ENCODE peak calls at places on chromosomes 6 and 20, in six cellular contexts. U, B, T, Z, C and L are unnamed samples.

GRCh38 chr6:156794963-156795362 is 17.8 kb downstream of the ARID1B start:
- DNase-seq in U (no peak), B (no peak), T (no peak), Z (no peak), C (no peak), L (no peak)

GRCh38 chr6:35427851-35428321 is 24.3 kb upstream of the FANCE start:
- DNase-seq in U (no peak), B (peak; percentile 78), T (no peak), Z (no peak), C (no peak), L (no peak)

GRCh38 chr20:50273601-50274491 is 83.2 kb downstream of the CEBPB start:
- DNase-seq in U (no peak), B (no peak), T (no peak), Z (no peak), C (no peak), L (no peak)

GRCh38 chr20:41150664-41151063 is 13.3 kb downstream of the PLCG1 start:
- DNase-seq in U (no peak), B (no peak), T (peak; percentile 47), Z (no peak), C (no peak), L (no peak)

GRCh38 chr6:168336967-168337366 is 17.4 kb upstream of the DACT2 start:
- DNase-seq in U (no peak), B (no peak), T (no peak), Z (no peak), C (no peak), L (no peak)

GRCh38 chr20:54144847-54145246 is 28.9 kb downstream of the CYP24A1 start:
- DNase-seq in U (no peak), B (no peak), T (no peak), Z (no peak), C (no peak), L (no peak)

GRCh38 chr6:163164175-163164900 is 250.2 kb upstream of the QKI start:
- DNase-seq in U (no peak), B (no peak), T (no peak), Z (no peak), C (no peak), L (no peak)

GRCh38 chr6:143940011-143940597 is 68.0 kb downstream of the PLAGL1 start:
- DNase-seq in U (peak; percentile 23), B (peak; percentile 35), T (peak; percentile 49), Z (peak; percentile 32), C (peak; percentile 45), L (peak; percentile 10)

GRCh38 chr6:24721461-24722215 is 2.7 kb upstream of the C6orf62 start:
- DNase-seq in U (no peak), B (peak; percentile 73), T (no peak), Z (peak; percentile 79), C (no peak), L (no peak)

GRCh38 chr6:162940426-162940825 is 212.7 kb downstream of the PACRG start:
- DNase-seq in U (no peak), B (no peak), T (no peak), Z (no peak), C (no peak), L (no peak)

GRCh38 chr6:42947950-42948349 is 12.6 kb upstream of the GNMT start:
- DNase-seq in U (no peak), B (no peak), T (no peak), Z (no peak), C (no peak), L (no peak)

GRCh38 chr6:13454286-13455221 is 32.8 kb downstream of the GFOD1 start:
- DNase-seq in U (peak; percentile 63), B (peak; percentile 27), T (peak; percentile 65), Z (peak; percentile 64), C (peak; percentile 72), L (peak; percentile 39)

GRCh38 chr6:27757307-27757706 is 154.9 kb downstream of the OR2B2 start:
- DNase-seq in U (peak; percentile 35), B (no peak), T (peak; percentile 31), Z (peak; percentile 25), C (peak; percentile 62), L (no peak)

GRCh38 chr6:157219201-157220200 is 103.8 kb downstream of the TMEM242 start:
- DNase-seq in U (no peak), B (no peak), T (no peak), Z (no peak), C (no peak), L (no peak)

GRCh38 chr6:40586369-40586768 is 795 bp downstream of the LRFN2 start:
- DNase-seq in U (no peak), B (no peak), T (no peak), Z (no peak), C (no peak), L (no peak)